ENCODE peak calls at places on chromosomes 11 and 22, in four cellular contexts. P is IMR-90, T is H1, C is mesenchymal stem cell. E is an unnamed sample.

GRCh38 chr22:45863981-45864751 is 112.8 kb downstream of the WNT7B start:
- DNase-seq in P (peak), T (no peak), C (peak), E (peak)

GRCh38 chr11:36534276-36534675 is 24.2 kb upstream of the TRAF6 start:
- DNase-seq in P (no peak), T (no peak), C (no peak), E (no peak)

GRCh38 chr11:47204633-47204989 is 10.2 kb upstream of the DDB2 start:
- DNase-seq in P (peak), T (no peak), C (peak), E (no peak)

GRCh38 chr11:12090061-12090572 is 20.3 kb upstream of the MICAL2 start:
- DNase-seq in P (peak), T (no peak), C (no peak), E (no peak)

GRCh38 chr11:75028321-75029097 is 39.8 kb downstream of the NEU3 start:
- DNase-seq in P (no peak), T (no peak), C (no peak), E (no peak)

GRCh38 chr11:116527180-116527991 is 245.4 kb downstream of the BUD13 start:
- DNase-seq in P (no peak), T (no peak), C (no peak), E (no peak)

GRCh38 chr11:2651826-2652237 is 48.0 kb downstream of the KCNQ1OT1 start:
- DNase-seq in P (no peak), T (no peak), C (no peak), E (no peak)

GRCh38 chr22:45212306-45212709 is 28.4 kb downstream of the KIAA0930 start:
- DNase-seq in P (peak), T (no peak), C (peak), E (no peak)

GRCh38 chr11:44861829-44862545 is 88.7 kb downstream of the TP53I11 start:
- DNase-seq in P (peak), T (peak), C (peak), E (no peak)

GRCh38 chr11:112103446-112103845 is 16.8 kb downstream of the SDHD start:
- DNase-seq in P (no peak), T (no peak), C (no peak), E (no peak)

GRCh38 chr22:20857838-20858614 is 585 bp downstream of the PI4KA start:
- DNase-seq in P (peak), T (peak), C (peak), E (peak)

GRCh38 chr11:118621071-118621815 is 13.8 kb downstream of the PHLDB1 start:
- DNase-seq in P (peak), T (no peak), C (peak), E (no peak)

GRCh38 chr11:3111919-3112690 is 53.0 kb downstream of the OSBPL5 start:
- DNase-seq in P (peak), T (no peak), C (peak), E (no peak)

GRCh38 chr22:43734370-43735005 is 77.6 kb downstream of the EFCAB6 start:
- DNase-seq in P (no peak), T (no peak), C (no peak), E (no peak)

GRCh38 chr22:41411021-41411851 is 29.5 kb downstream of the TEF start:
- DNase-seq in P (no peak), T (no peak), C (peak), E (no peak)

GRCh38 chr11:102138677-102139076 is 28.4 kb downstream of the YAP1 start:
- DNase-seq in P (peak), T (no peak), C (peak), E (no peak)

GRCh38 chr11:10261821-10262220 is 32.2 kb downstream of the SBF2 start:
- DNase-seq in P (peak), T (no peak), C (no peak), E (no peak)

GRCh38 chr22:35102663-35103062 is 36.7 kb downstream of the ISX start:
- DNase-seq in P (peak), T (peak), C (no peak), E (no peak)

GRCh38 chr22:44201556-44202129 is 20.9 kb downstream of the PARVG start:
- DNase-seq in P (no peak), T (no peak), C (no peak), E (no peak)

GRCh38 chr11:128692750-128693578 is 908 bp upstream of the FLI1 start:
- DNase-seq in P (no peak), T (no peak), C (peak), E (no peak)

GRCh38 chr22:46515208-46516111 is 22.0 kb downstream of the CELSR1 start:
- DNase-seq in P (peak), T (no peak), C (peak), E (no peak)

GRCh38 chr11:100963375-100963774 is 166.2 kb downstream of the PGR start:
- DNase-seq in P (peak), T (no peak), C (no peak), E (no peak)

GRCh38 chr11:64314805-64315561 is 2.4 kb downstream of the TRMT112 start:
- DNase-seq in P (no peak), T (no peak), C (no peak), E (no peak)

GRCh38 chr22:30338802-30339201 is 12.1 kb upstream of the TBC1D10A start:
- DNase-seq in P (no peak), T (no peak), C (no peak), E (no peak)

GRCh38 chr11:3146612-3147256 is 18.4 kb downstream of the OSBPL5 start:
- DNase-seq in P (peak), T (no peak), C (peak), E (no peak)

GRCh38 chr11:79437274-79437980 is 3.4 kb downstream of the TENM4 start:
- DNase-seq in P (peak), T (no peak), C (peak), E (peak)

GRCh38 chr11:134497586-134497985 is 85.5 kb upstream of the B3GAT1 start:
- DNase-seq in P (no peak), T (no peak), C (no peak), E (no peak)

GRCh38 chr11:128964463-128964930 is 21.8 kb upstream of the TP53AIP1 start:
- DNase-seq in P (no peak), T (no peak), C (no peak), E (no peak)

GRCh38 chr11:63670077-63670737 is 969 bp downstream of the ATL3 start:
- DNase-seq in P (peak), T (no peak), C (peak), E (no peak)

GRCh38 chr11:67006029-67006884 is 16.7 kb upstream of the SYT12 start:
- DNase-seq in P (no peak), T (no peak), C (no peak), E (no peak)

GRCh38 chr11:6991227-6991626 is 28.9 kb downstream of the ZNF214 start:
- DNase-seq in P (no peak), T (no peak), C (no peak), E (no peak)

GRCh38 chr22:45877651-45878050 is 99.3 kb downstream of the WNT7B start:
- DNase-seq in P (no peak), T (no peak), C (no peak), E (no peak)

DNA sequence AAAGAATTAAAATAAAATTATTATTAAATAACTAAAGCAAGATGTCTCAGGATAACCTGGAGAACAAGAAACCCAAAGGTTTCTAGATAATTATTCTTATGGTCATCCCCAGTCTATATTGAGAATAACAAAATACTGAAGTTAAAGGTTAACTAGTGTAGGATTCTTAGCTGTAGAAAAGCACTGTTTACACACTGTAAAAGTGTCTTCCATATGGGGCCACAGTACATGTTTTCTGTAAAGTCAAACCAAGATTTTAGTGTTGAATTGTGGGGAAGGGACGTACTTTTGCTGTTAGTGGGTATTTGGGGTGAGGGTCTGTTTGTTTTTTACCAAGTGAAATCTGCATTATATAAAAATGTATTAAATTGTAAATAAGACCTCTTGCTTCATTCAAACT is 47.5 kb upstream of the SOX6 start:
- DNase-seq in P (no peak), T (no peak), C (no peak), E (no peak)
- H4K8ac ChIP-seq in P (no peak), T (no peak), C (no peak), E (no peak)

DNA sequence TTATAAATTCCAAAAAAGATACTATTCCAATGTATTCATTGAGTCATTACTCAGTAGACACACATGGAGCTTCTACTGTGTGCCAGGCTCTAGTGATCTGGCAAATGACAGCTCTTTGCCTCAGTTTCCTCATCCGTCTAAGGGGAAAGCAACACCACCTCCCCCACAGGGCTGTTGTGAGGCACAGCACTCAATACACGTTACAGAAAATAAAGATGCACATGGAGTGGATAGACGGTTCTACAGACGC is 6.5 kb upstream of the MALAT1 start:
- DNase-seq in P (no peak), T (no peak), C (no peak), E (no peak)
- H2BK15ac ChIP-seq in P (peak), T (peak), C (no peak), E (no peak)

GRCh38 chr22:37607010-37607911 is 1.4 kb upstream of the GGA1 start:
- DNase-seq in P (peak), T (peak), C (peak), E (peak)

GRCh38 chr22:37608477-37609239 is at the start of gene GGA1:
- DNase-seq in P (peak), T (peak), C (peak), E (peak)

GRCh38 chr22:37609240-37610152 is 862 bp downstream of the GGA1 start:
- DNase-seq in P (no peak), T (no peak), C (peak), E (no peak)

GRCh38 chr22:37610480-37611148 is 2.0 kb downstream of the GGA1 start:
- DNase-seq in P (no peak), T (no peak), C (no peak), E (no peak)

GRCh38 chr22:37607912-37608476 is 640 bp upstream of the GGA1 start:
- DNase-seq in P (no peak), T (no peak), C (no peak), E (no peak)
- H4K8ac ChIP-seq in P (peak), T (peak), C (peak), E (no peak)

GRCh38 chr11:5505363-5506048 is 4.3 kb downstream of the UBQLN3 start:
- DNase-seq in P (no peak), T (no peak), C (no peak), E (no peak)
- H2BK15ac ChIP-seq in P (no peak), T (no peak), C (no peak), E (no peak)

GRCh38 chr22:38051900-38052862 is 5.0 kb upstream of the PICK1 start:
- DNase-seq in P (peak), T (peak), C (peak), E (peak)
- H4K8ac ChIP-seq in P (peak), T (peak), C (no peak), E (peak)

GRCh38 chr11:106022795-106023275 is 795 bp upstream of the MSANTD4 start:
- DNase-seq in P (no peak), T (no peak), C (no peak), E (no peak)

GRCh38 chr11:106017088-106017487 is 5.0 kb downstream of the MSANTD4 start:
- DNase-seq in P (no peak), T (no peak), C (no peak), E (no peak)

GRCh38 chr11:106021181-106021966 is 666 bp downstream of the MSANTD4 start:
- DNase-seq in P (peak), T (no peak), C (peak), E (no peak)

DNA sequence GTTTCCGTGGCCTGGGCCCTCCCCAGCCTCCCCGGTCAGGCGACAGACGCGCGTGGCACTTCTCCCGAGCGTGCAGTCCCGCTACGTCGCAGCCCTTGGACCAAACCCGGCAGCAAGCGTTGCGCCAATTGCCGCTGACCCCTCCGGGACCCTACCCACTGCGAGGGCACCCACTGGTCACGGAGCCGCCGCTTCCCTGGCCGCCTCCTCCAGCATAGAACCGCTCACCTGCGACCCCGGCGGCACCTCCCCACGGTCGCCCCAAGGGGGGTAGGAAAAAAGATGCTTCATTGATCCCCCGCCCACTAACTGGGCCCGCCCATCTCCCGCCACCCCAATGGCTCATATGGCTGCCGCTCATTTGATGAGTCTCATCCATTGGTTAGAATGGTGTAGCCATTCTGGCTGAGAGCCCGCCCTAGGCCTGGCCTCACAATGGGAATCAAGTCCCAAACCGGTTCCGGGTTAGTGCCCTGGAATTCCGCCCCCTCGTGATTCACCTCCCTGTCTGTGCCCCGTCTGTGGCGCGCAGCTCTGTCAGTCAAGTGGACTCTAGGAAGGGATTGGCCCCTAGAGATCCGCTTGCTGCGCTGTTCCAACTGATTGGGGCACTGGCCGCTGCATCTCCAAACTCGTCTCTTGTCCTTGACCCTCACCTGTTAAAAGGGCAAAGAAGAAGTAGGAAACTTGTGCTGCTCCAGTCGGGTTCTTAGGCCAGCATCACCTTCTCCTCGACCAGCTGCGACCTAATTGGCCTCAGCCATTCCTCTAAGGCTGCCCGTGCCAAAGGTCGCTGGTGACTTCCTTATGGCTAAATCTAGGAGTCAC is at the start of gene MSANTD4:
- DNase-seq in P (peak), T (peak), C (peak), E (peak)
- H2BK15ac ChIP-seq in P (peak), T (peak), C (no peak), E (peak)